ENCODE peak calls at places on chromosomes 7 and 10, in five cellular contexts. I is sigmoid colon, S is SK-N-SH, A is A549, L is stomach. V is an unnamed sample.

GRCh38 chr10:121406823-121407545 is 191.3 kb downstream of the FGFR2 start:
- DNase-seq in I (no peak), S (no peak), A (no peak), L (no peak), V (no peak)

GRCh38 chr10:34526758-34527730 is 288.1 kb downstream of the PARD3 start:
- DNase-seq in I (no peak), S (no peak), A (peak), L (no peak), V (no peak)

GRCh38 chr7:98163704-98164478 is 47.3 kb upstream of the BHLHA15 start:
- DNase-seq in I (no peak), S (no peak), A (no peak), L (no peak), V (no peak)

GRCh38 chr7:137354361-137354760 is 10.8 kb upstream of the PTN start:
- DNase-seq in I (no peak), S (no peak), A (no peak), L (no peak), V (peak)

GRCh38 chr10:124961248-124961570 is 19.3 kb downstream of the ZRANB1 start:
- DNase-seq in I (no peak), S (no peak), A (no peak), L (no peak), V (no peak)

GRCh38 chr7:106050002-106050742 is 61.9 kb downstream of the SYPL1 start:
- DNase-seq in I (peak), S (peak), A (peak), L (no peak), V (peak)

GRCh38 chr10:122478971-122479370 is 17.6 kb downstream of the HTRA1 start:
- DNase-seq in I (no peak), S (no peak), A (no peak), L (no peak), V (no peak)

GRCh38 chr7:127290801-127291361 is 38.1 kb upstream of the GRM8 start:
- DNase-seq in I (no peak), S (no peak), A (no peak), L (no peak), V (no peak)

GRCh38 chr7:100132126-100132525 is 5.4 kb downstream of the MBLAC1 start:
- DNase-seq in I (no peak), S (no peak), A (no peak), L (no peak), V (no peak)

GRCh38 chr7:21767300-21767900 is 178.3 kb downstream of the CDCA7L start:
- DNase-seq in I (no peak), S (peak), A (peak), L (peak), V (no peak)

GRCh38 chr7:867406-868188 is 8.8 kb upstream of the GET4 start:
- DNase-seq in I (peak), S (no peak), A (peak), L (peak), V (peak)

GRCh38 chr7:100629117-100629711 is 12.1 kb downstream of the TFR2 start:
- DNase-seq in I (no peak), S (peak), A (peak), L (peak), V (no peak)

GRCh38 chr7:13860734-13861133 is 128.7 kb downstream of the ETV1 start:
- DNase-seq in I (no peak), S (no peak), A (no peak), L (no peak), V (no peak)

GRCh38 chr10:32070645-32071044 is 14.4 kb upstream of the KIF5B start:
- DNase-seq in I (no peak), S (no peak), A (no peak), L (no peak), V (no peak)

GRCh38 chr10:103921750-103922195 is 3.8 kb upstream of the STN1 start:
- DNase-seq in I (no peak), S (no peak), A (peak), L (peak), V (no peak)

GRCh38 chr10:6674282-6674681 is 94.2 kb upstream of the PRKCQ start:
- DNase-seq in I (no peak), S (no peak), A (no peak), L (no peak), V (no peak)

GRCh38 chr10:86071145-86071544 is 295.4 kb downstream of the GRID1 start:
- DNase-seq in I (no peak), S (no peak), A (no peak), L (peak), V (no peak)

GRCh38 chr7:6365451-6365850 is 82.3 kb downstream of the DAGLB start:
- DNase-seq in I (no peak), S (no peak), A (no peak), L (no peak), V (no peak)

GRCh38 chr7:128705891-128706333 is 33.2 kb upstream of the CALU start:
- DNase-seq in I (no peak), S (no peak), A (no peak), L (no peak), V (no peak)

GRCh38 chr7:95302976-95303375 is 21.4 kb downstream of the PON1 start:
- DNase-seq in I (no peak), S (no peak), A (no peak), L (no peak), V (no peak)

GRCh38 chr10:70145666-70146488 is 623 bp downstream of the TYSND1 start:
- DNase-seq in I (peak), S (peak), A (peak), L (peak), V (peak)

GRCh38 chr10:85916999-85917573 is 449.5 kb downstream of the GRID1 start:
- DNase-seq in I (no peak), S (peak), A (no peak), L (no peak), V (no peak)

GRCh38 chr10:43867667-43868361 is 219.1 kb upstream of the ZNF32 start:
- DNase-seq in I (no peak), S (no peak), A (no peak), L (no peak), V (no peak)

GRCh38 chr7:103524042-103524907 is 78.3 kb upstream of the SLC26A5 start:
- DNase-seq in I (no peak), S (peak), A (peak), L (no peak), V (no peak)

DNA sequence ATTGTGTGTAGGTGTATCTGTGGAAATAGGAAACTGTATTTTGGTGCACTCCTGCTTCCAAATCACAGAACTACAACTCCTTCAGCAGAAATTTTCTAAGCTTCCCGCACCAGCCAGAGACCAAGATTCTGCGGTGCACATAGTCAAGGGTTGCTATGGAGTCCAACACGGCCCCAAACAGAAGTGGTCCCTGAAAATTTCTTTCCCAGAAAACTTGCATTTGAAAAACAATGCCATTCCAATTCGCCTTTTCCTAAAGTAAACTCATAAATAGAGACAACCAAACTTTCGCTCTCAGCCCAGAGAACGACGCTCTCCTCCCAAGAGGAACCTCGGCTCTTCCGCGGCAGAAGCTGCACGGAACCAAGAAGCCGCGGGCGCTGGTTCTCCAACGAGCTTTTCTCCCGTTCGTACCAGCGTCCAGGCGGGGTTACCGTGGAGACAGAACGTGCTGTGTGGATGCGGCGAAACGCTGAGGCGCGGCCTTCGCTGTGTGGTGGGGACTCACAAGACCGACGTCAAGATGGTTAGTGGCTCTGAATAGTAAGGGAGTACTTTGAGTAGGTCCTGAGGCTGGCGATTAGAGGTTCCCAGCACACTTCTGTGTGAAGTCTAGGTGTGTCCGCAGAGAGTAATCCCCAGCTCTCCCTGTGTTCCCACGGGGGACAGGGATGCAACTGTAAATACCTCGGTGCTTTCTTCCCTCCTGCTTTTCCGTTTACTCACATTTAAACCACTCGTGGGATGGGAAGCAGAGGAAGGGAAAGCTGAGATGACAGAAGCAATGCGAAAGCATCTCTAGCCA is 24.0 kb upstream of the ZC3HAV1 start:
- DNase-seq in I (peak), S (peak), A (peak), L (peak), V (peak)
- TF ChIP-seq EP300 in I (no peak), S (no peak), A (no peak), L (no peak), V (no peak)

GRCh38 chr10:78961760-78962159 is 107.0 kb upstream of the ZMIZ1 start:
- DNase-seq in I (no peak), S (no peak), A (no peak), L (no peak), V (no peak)

GRCh38 chr10:78959217-78959616 is 109.5 kb upstream of the ZMIZ1 start:
- DNase-seq in I (no peak), S (no peak), A (no peak), L (no peak), V (no peak)

GRCh38 chr10:78960316-78960800 is 108.4 kb upstream of the ZMIZ1 start:
- DNase-seq in I (peak), S (no peak), A (no peak), L (peak), V (peak)

GRCh38 chr10:78957471-78958039 is 111.2 kb upstream of the ZMIZ1 start:
- DNase-seq in I (no peak), S (no peak), A (no peak), L (no peak), V (no peak)

DNA sequence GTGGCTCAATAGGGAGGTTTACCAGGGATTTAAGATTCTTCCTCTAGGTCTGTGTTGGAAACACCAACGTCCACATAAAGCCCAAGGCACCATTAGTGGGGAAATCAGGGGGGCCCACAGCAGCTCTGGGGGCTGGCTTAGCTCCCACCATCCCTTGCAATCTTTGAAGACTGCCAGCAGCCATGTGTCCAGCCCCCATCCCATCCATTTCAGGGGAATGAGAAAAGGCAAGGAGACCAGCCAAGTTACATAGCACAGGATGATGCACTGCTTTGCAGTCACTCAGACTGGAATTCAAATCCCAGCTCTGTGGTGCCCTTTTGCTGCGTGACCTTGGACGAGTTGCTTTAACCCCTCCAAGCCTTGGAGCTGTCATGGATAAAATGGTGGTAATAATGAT is 108.9 kb upstream of the ZMIZ1 start:
- DNase-seq in I (no peak), S (no peak), A (no peak), L (no peak), V (no peak)
- H3K27ac ChIP-seq in I (peak), S (peak), A (peak), L (no peak), V (no peak)

GRCh38 chr7:70630647-70631457 is 501.1 kb upstream of the GALNT17 start:
- DNase-seq in I (no peak), S (no peak), A (no peak), L (no peak), V (peak)
- H3K4me3 ChIP-seq in I (no peak), S (no peak), A (no peak), L (no peak), V (no peak)

GRCh38 chr7:64794171-64794844 is at the start of gene ZNF138:
- DNase-seq in I (peak), S (peak), A (peak), L (peak), V (peak)
- TF ChIP-seq EP300 in I (no peak), S (no peak), A (no peak), L (no peak), V (no peak)